ENCODE peak calls at places on chromosome 19, in four cellular contexts. D is substantia nigra; E is AG04450; J is activated CD4-positive, alpha-beta T cell treated with anti-CD3 and anti-CD28 coated beads for 48 hours. C is an unnamed sample.

GRCh38 chr19:39970424-39970673 is 616 bp upstream of the PSMC4 start:
- DNase-seq in D (no peak), E (no peak), J (no peak), C (no peak)

GRCh38 chr19:9586764-9587163 is 2.5 kb upstream of the ZNF121 start:
- DNase-seq in D (peak; percentile 2), E (peak; percentile 23), J (peak; percentile 85), C (peak; percentile 79)

GRCh38 chr19:48117515-48118330 is 7.1 kb upstream of the PLA2G4C start:
- DNase-seq in D (no peak), E (no peak), J (no peak), C (no peak)

GRCh38 chr19:40933025-40933424 is 51.0 kb upstream of the CYP2A7 start:
- DNase-seq in D (no peak), E (no peak), J (no peak), C (no peak)

GRCh38 chr19:7983286-7983950 is 22.0 kb downstream of the ELAVL1 start:
- DNase-seq in D (no peak), E (no peak), J (no peak), C (no peak)

GRCh38 chr19:50831026-50831396 is 2.4 kb downstream of the KLK15 start:
- DNase-seq in D (no peak), E (no peak), J (no peak), C (no peak)

GRCh38 chr19:58581227-58582141 is 8.3 kb upstream of the MZF1 start:
- DNase-seq in D (no peak), E (peak; percentile 74), J (peak; percentile 95), C (peak; percentile 93)

GRCh38 chr19:36152061-36152885 is at the start of gene COX7A1:
- DNase-seq in D (no peak), E (no peak), J (no peak), C (no peak)

GRCh38 chr19:10378124-10378523 is 2.2 kb downstream of the TYK2 start:
- DNase-seq in D (no peak), E (no peak), J (no peak), C (no peak)

GRCh38 chr19:55487884-55488687 is at the start of gene SSC5D:
- DNase-seq in D (peak; percentile 52), E (no peak), J (no peak), C (no peak)

GRCh38 chr19:47130120-47130588 is 481 bp upstream of the SAE1 start:
- DNase-seq in D (no peak), E (no peak), J (no peak), C (no peak)

GRCh38 chr19:3065675-3066357 is 3.5 kb upstream of the TLE5 start:
- DNase-seq in D (no peak), E (no peak), J (no peak), C (no peak)

GRCh38 chr19:51091895-51092873 is 9.5 kb upstream of the KLK14 start:
- DNase-seq in D (no peak), E (no peak), J (no peak), C (no peak)

GRCh38 chr19:41706741-41707501 is 1.5 kb upstream of the CEACAM5 start:
- DNase-seq in D (no peak), E (no peak), J (peak; percentile 79), C (peak; percentile 78)

GRCh38 chr19:45100797-45101196 is 7.8 kb downstream of the PPP1R37 start:
- DNase-seq in D (no peak), E (no peak), J (no peak), C (no peak)

GRCh38 chr19:42143341-42144234 is 11.3 kb upstream of the POU2F2 start:
- DNase-seq in D (no peak), E (no peak), J (no peak), C (no peak)

GRCh38 chr19:46351241-46352041 is 4.6 kb downstream of the PPP5C start:
- DNase-seq in D (peak; percentile 6), E (no peak), J (peak; percentile 35), C (peak; percentile 20)

GRCh38 chr19:45475537-45476348 is 7.9 kb downstream of the FOSB start:
- DNase-seq in D (no peak), E (no peak), J (no peak), C (no peak)

GRCh38 chr19:3275068-3275582 is 50.7 kb downstream of the CELF5 start:
- DNase-seq in D (no peak), E (no peak), J (peak; percentile 70), C (peak; percentile 83)

GRCh38 chr19:51107406-51108065 is 673 bp downstream of the CTU1 start:
- DNase-seq in D (no peak), E (no peak), J (no peak), C (peak; percentile 39)

GRCh38 chr19:7428651-7429113 is 60.2 kb downstream of the PEX11G start:
- DNase-seq in D (no peak), E (no peak), J (no peak), C (no peak)

GRCh38 chr19:5434970-5435641 is 20.1 kb upstream of the ZNRF4 start:
- DNase-seq in D (no peak), E (peak; percentile 46), J (peak; percentile 74), C (peak; percentile 69)